ENCODE peak calls at places on chromosome 16, in five cellular contexts. E is psoas muscle, I is left lung, O is BJ, H is NCI-H187 treated with DMSO at 0.1 percent for 48 hours. B is an unnamed sample.

GRCh38 chr16:35605921-35606320 is 2146.5 kb downstream of the TP53TG3F start:
- DNase-seq in H (no peak), E (no peak), O (no peak), I (no peak), B (no peak)

GRCh38 chr16:5216681-5217080 is 119.1 kb upstream of the EEF2KMT start:
- DNase-seq in O (no peak), I (no peak), H (no peak), E (no peak), B (no peak)

GRCh38 chr16:57915811-57916479 is 55.0 kb downstream of the CNGB1 start:
- DNase-seq in O (no peak), H (no peak), I (no peak), E (no peak), B (no peak)

GRCh38 chr16:16158741-16159374 is 64.4 kb downstream of the ABCC6 start:
- DNase-seq in E (no peak), H (no peak), O (no peak), I (no peak), B (no peak)

GRCh38 chr16:89455178-89455577 is 35.2 kb downstream of the ANKRD11 start:
- DNase-seq in I (no peak), E (no peak), O (no peak), H (no peak), B (no peak)

GRCh38 chr16:19831678-19832077 is 53.0 kb downstream of the GPRC5B start:
- DNase-seq in E (no peak), O (no peak), H (no peak), I (no peak), B (no peak)

GRCh38 chr16:10552998-10553491 is 27.4 kb downstream of the EMP2 start:
- DNase-seq in I (no peak), E (peak; percentile 61), O (no peak), H (no peak), B (peak; percentile 73)

GRCh38 chr16:14505846-14506245 is 124.2 kb downstream of the PARN start:
- DNase-seq in I (no peak), E (no peak), O (no peak), H (no peak), B (no peak)

GRCh38 chr16:11326737-11327276 is 18.5 kb upstream of the RMI2 start:
- DNase-seq in H (no peak), I (no peak), E (no peak), O (no peak), B (no peak)

B was measured in Right ventricle myocardium superior.